ENCODE peak calls at places on chromosomes 12 and 14, in ten cellular contexts. T is RWPE2; P is cardiac muscle cell; S is heart left ventricle; V is HCT116; D is mammary epithelial cell; X is lung; J is AG04450; R is effector memory CD4-positive, alpha-beta T cell; C is left ventricle myocardium inferior. U is an unnamed sample.

GRCh38 chr12:39102474-39103209 is 197.3 kb upstream of the CPNE8 start:
- DNase-seq in X (no peak), D (peak; percentile 88), R (no peak), J (no peak), C (no peak), S (no peak), T (no peak), V (no peak), P (no peak), U (no peak)

GRCh38 chr12:49548481-49548821 is 9.6 kb downstream of the KCNH3 start:
- DNase-seq in X (no peak), J (no peak), C (no peak), S (no peak), P (no peak), T (no peak), V (no peak), D (no peak), R (no peak), U (no peak)

GRCh38 chr12:15192721-15193120 is 28.5 kb downstream of the RERG start:
- DNase-seq in X (no peak), S (no peak), R (no peak), D (no peak), J (no peak), T (no peak), V (no peak), P (no peak), C (no peak), U (no peak)

GRCh38 chr14:45651906-45652305 is 398.9 kb upstream of the MIS18BP1 start:
- DNase-seq in C (no peak), T (no peak), S (no peak), X (no peak), V (no peak), D (no peak), J (no peak), P (no peak), R (no peak), U (no peak)

GRCh38 chr12:53336137-53336785 is at the start of gene SP7:
- DNase-seq in R (no peak), C (no peak), V (no peak), T (no peak), X (no peak), P (no peak), J (no peak), D (no peak), S (no peak), U (no peak)

GRCh38 chr12:108855284-108856169 is 1.9 kb downstream of the SSH1 start:
- DNase-seq in S (no peak), C (no peak), D (no peak), R (no peak), P (peak; percentile 17), X (no peak), J (no peak), T (no peak), V (no peak), U (no peak)

GRCh38 chr14:66495214-66496098 is 9.3 kb downstream of the CCDC196 start:
- DNase-seq in X (peak; percentile 34), S (peak; percentile 30), P (peak; percentile 70), R (no peak), T (no peak), J (peak; percentile 27), V (peak; percentile 39), D (peak; percentile 63), C (no peak), U (peak; percentile 44)

GRCh38 chr12:116381744-116382455 is 104.4 kb upstream of the MED13L start:
- DNase-seq in J (peak; percentile 95), P (no peak), T (no peak), V (no peak), R (no peak), C (no peak), D (peak; percentile 46), S (no peak), X (no peak), U (no peak)

GRCh38 chr12:39628836-39629235 is 9.2 kb upstream of the ABCD2 start:
- DNase-seq in T (no peak), C (no peak), X (no peak), R (no peak), P (no peak), D (no peak), J (no peak), S (no peak), V (no peak), U (no peak)

GRCh38 chr12:103547929-103548328 is 39.1 kb upstream of the STAB2 start:
- DNase-seq in J (no peak), T (no peak), S (no peak), V (no peak), P (no peak), X (no peak), D (no peak), R (no peak), C (no peak), U (no peak)

GRCh38 chr14:60915781-60916180 is 65.1 kb downstream of the TRMT5 start:
- DNase-seq in J (no peak), D (no peak), S (no peak), P (no peak), T (no peak), X (no peak), V (no peak), C (no peak), R (no peak), U (no peak)

GRCh38 chr12:100156731-100157426 is 14.2 kb upstream of the BLTP3B start:
- DNase-seq in D (no peak), P (peak; percentile 13), R (no peak), T (no peak), C (no peak), X (no peak), S (no peak), V (no peak), J (no peak), U (no peak)

GRCh38 chr12:21642707-21643389 is 14.8 kb downstream of the LDHB start:
- DNase-seq in D (peak; percentile 7), P (no peak), T (no peak), V (no peak), J (no peak), X (no peak), S (no peak), C (no peak), R (no peak), U (no peak)

DNA sequence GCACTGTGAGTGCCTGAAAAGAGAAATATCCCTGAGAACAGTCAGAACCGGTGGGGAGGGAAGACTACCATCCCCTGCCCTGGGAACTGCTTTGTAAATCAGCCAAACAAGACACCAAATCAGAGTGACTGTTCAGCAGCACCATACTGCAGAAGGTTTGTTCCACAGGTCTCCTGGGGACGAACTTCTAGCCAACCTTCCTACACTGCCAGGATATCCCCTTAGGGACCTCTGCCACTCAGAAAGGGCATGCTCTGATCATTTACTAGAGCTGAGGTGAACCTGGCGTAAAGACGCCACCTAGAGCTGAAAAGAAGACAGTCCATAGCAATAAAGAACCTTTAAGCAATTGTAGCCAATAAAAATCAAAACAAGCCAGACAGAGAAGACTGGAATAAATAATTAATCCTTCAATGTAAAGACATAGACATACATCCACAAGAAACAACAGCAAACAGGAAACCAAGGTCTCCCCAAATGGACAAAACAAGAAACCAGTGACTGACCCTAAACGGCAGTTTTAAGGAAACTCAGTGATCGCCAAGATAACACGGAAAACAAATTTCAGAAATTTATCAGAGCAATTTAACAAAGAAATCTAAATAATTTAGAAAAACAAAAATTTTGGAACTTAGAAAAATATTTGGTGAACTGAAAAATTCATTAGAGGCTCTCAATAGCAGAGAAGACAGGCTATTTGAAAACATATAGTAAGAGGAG is 228.1 kb upstream of the AMIGO2 start:
- DNase-seq in S (no peak), C (no peak), R (peak; percentile 26), P (peak; percentile 64), J (peak; percentile 23), T (no peak), X (peak; percentile 40), D (peak; percentile 65), V (peak; percentile 49), U (peak; percentile 31)
- H3K4me3 ChIP-seq in S (no peak overlapping the region), C (no peak overlapping the region), R (peak overlapping the region; percentile 58), P (no peak overlapping the region), J (no peak overlapping the region), T (no peak overlapping the region), X (no peak overlapping the region), D (no peak overlapping the region), V (no peak overlapping the region), U (no peak overlapping the region)

DNA sequence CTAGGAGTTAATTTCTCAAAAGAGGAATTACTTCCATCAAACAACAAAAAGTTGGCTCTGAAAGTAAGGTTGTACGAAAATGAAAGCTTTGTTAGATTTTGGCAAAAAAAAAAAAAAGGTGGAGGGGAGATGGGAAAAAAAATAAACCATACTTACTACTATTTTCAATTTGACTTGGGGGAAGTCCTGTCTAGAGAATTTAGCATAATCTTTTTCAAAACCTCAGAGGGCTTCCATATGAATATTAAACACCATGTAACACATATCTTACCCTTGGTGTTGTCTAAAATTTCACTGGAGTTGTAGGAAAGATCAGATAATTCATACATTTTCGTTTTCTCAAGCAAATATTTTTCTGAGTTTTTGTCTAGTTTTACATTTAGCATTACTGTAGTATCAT is 17.5 kb downstream of the GRIP1 start:
- DNase-seq in C (no peak), J (no peak), S (no peak), D (no peak), V (no peak), X (no peak), P (no peak), T (no peak), R (no peak), U (no peak)
- H3K4me3 ChIP-seq in C (no peak overlapping the region), J (no peak overlapping the region), S (no peak overlapping the region), D (no peak overlapping the region), V (no peak overlapping the region), X (no peak overlapping the region), P (no peak overlapping the region), T (no peak overlapping the region), R (no peak overlapping the region), U (no peak overlapping the region)

DNA sequence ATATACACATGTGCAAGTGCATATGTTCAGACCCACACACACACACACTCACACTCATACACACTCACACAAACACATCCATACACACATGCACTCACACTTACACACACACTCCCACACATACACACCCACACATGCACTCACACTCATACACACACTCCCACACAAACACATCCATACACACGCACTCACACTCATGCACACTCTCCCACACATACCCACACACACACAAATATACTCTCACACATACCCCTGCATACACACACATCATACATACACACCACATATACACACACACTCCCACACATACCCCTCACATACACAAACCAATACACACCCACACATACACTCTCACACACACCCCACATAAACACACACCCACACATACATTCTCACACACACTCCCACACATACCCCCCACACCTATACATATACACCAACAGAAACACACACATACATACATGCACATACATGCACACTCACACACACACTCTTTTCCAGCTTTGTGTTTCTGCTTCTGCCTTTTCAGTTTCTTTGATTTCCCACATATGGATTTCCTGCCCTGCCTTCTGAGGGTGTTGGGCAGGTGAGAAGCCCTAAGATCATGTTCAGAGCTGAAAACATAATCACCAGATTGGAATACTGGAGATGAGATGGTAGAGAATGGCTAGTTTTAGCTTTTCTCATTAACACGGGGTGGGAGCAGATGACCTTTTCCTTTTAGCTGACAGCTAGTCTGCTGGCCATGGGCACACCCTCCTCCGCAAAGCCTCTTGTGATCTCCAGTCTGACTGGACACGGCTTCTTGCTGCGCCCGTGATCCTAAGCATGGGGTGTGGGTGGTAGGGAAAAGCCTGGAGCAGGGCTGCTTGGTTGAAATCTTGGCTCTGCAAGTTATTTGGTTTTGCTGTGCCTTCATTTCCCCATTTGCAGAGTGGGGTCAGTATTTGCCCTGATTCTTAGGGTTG is 214.0 kb downstream of the CHST11 start:
- DNase-seq in D (no peak), X (peak; percentile 48), P (no peak), V (peak; percentile 16), C (no peak), S (no peak), T (no peak), J (no peak), R (no peak), U (no peak)
- H3K4me3 ChIP-seq in D (no peak overlapping the region), X (no peak overlapping the region), P (no peak overlapping the region), V (peak overlapping the region; percentile 47), C (no peak overlapping the region), S (no peak overlapping the region), T (no peak overlapping the region), J (no peak overlapping the region), R (no peak overlapping the region), U (no peak overlapping the region)

GRCh38 chr12:57740656-57741412 is 2.3 kb upstream of the AGAP2 start:
- DNase-seq in S (no peak), P (no peak), D (no peak), V (no peak), J (no peak), R (peak; percentile 79), C (no peak), T (no peak), X (no peak), U (no peak)
- H3K4me3 ChIP-seq in S (no peak overlapping the region), P (no peak overlapping the region), D (no peak overlapping the region), V (peak overlapping the region; percentile 71), J (no peak overlapping the region), R (peak overlapping the region; percentile 82), C (peak overlapping the region; percentile 68), T (no peak overlapping the region), X (no peak overlapping the region), U (no peak overlapping the region)

U was measured in prostate gland.